ENCODE peak calls at places on chromosomes 5 and 9, in four cellular contexts. One of them, this sample, is unnamed.
A peak's percentile ranks its signal among the peaks of the same experiment; 100 is the strongest.

GRCh38 chr5:155529366-155529765 is 515.8 kb downstream of the KIF4B start:
- DNase-seq in CD8-positive, alpha-beta T cell: no peak
- DNase-seq in effector memory CD4-positive, alpha-beta T cell: no peak
- DNase-seq in thyroid gland: no peak
- DNase-seq in this sample: no peak

GRCh38 chr9:73037613-73038012 is 84.8 kb upstream of the ALDH1A1 start:
- DNase-seq in CD8-positive, alpha-beta T cell: no peak
- DNase-seq in effector memory CD4-positive, alpha-beta T cell: no peak
- DNase-seq in thyroid gland: no peak
- DNase-seq in this sample: no peak

GRCh38 chr5:138938526-138938925 is 63.4 kb upstream of the LRRTM2 start:
- DNase-seq in CD8-positive, alpha-beta T cell: no peak
- DNase-seq in effector memory CD4-positive, alpha-beta T cell: no peak
- DNase-seq in thyroid gland: no peak
- DNase-seq in this sample: no peak

GRCh38 chr9:112890106-112891081 is at the start of gene SLC46A2:
- DNase-seq in CD8-positive, alpha-beta T cell: no peak
- DNase-seq in effector memory CD4-positive, alpha-beta T cell: no peak
- DNase-seq in thyroid gland: peak; percentile 27
- DNase-seq in this sample: no peak

GRCh38 chr5:50564079-50564478 is 102.4 kb upstream of the PARP8 start:
- DNase-seq in CD8-positive, alpha-beta T cell: no peak
- DNase-seq in effector memory CD4-positive, alpha-beta T cell: peak; percentile 14
- DNase-seq in thyroid gland: no peak
- DNase-seq in this sample: no peak

GRCh38 chr9:13817754-13818278 is 496.1 kb downstream of the NFIB start:
- DNase-seq in CD8-positive, alpha-beta T cell: no peak
- DNase-seq in effector memory CD4-positive, alpha-beta T cell: no peak
- DNase-seq in thyroid gland: no peak
- DNase-seq in this sample: no peak

GRCh38 chr5:135379052-135379654 is 19.9 kb downstream of the MACROH2A1 start:
- DNase-seq in CD8-positive, alpha-beta T cell: no peak
- DNase-seq in effector memory CD4-positive, alpha-beta T cell: no peak
- DNase-seq in thyroid gland: no peak
- DNase-seq in this sample: no peak

GRCh38 chr9:76613980-76614379 is 150.3 kb upstream of the PCA3 start:
- DNase-seq in CD8-positive, alpha-beta T cell: no peak
- DNase-seq in effector memory CD4-positive, alpha-beta T cell: no peak
- DNase-seq in thyroid gland: no peak
- DNase-seq in this sample: no peak

GRCh38 chr9:764105-764524 is 77.4 kb upstream of the DMRT1 start:
- DNase-seq in CD8-positive, alpha-beta T cell: peak; percentile 9
- DNase-seq in effector memory CD4-positive, alpha-beta T cell: no peak
- DNase-seq in thyroid gland: peak; percentile 34
- DNase-seq in this sample: peak; percentile 25

GRCh38 chr5:179613460-179614071 is 9.9 kb downstream of the HNRNPH1 start:
- DNase-seq in CD8-positive, alpha-beta T cell: no peak
- DNase-seq in effector memory CD4-positive, alpha-beta T cell: peak; percentile 24
- DNase-seq in thyroid gland: no peak
- DNase-seq in this sample: no peak

GRCh38 chr5:73674669-73675004 is 48.6 kb downstream of the ARHGEF28 start:
- DNase-seq in CD8-positive, alpha-beta T cell: no peak
- DNase-seq in effector memory CD4-positive, alpha-beta T cell: no peak
- DNase-seq in thyroid gland: no peak
- DNase-seq in this sample: no peak

GRCh38 chr9:69771775-69772418 is 12.1 kb upstream of the PTAR1 start:
- DNase-seq in CD8-positive, alpha-beta T cell: no peak
- DNase-seq in effector memory CD4-positive, alpha-beta T cell: no peak
- DNase-seq in thyroid gland: no peak
- DNase-seq in this sample: no peak

GRCh38 chr5:157903117-157903450 is 44.1 kb upstream of the CLINT1 start:
- DNase-seq in CD8-positive, alpha-beta T cell: no peak
- DNase-seq in effector memory CD4-positive, alpha-beta T cell: no peak
- DNase-seq in thyroid gland: no peak
- DNase-seq in this sample: no peak

GRCh38 chr9:22970434-22970975 is 523.9 kb downstream of the DMRTA1 start:
- DNase-seq in CD8-positive, alpha-beta T cell: no peak
- DNase-seq in effector memory CD4-positive, alpha-beta T cell: no peak
- DNase-seq in thyroid gland: no peak
- DNase-seq in this sample: no peak

GRCh38 chr9:131738838-131739191 is 1.1 kb downstream of the RAPGEF1 start:
- DNase-seq in CD8-positive, alpha-beta T cell: no peak
- DNase-seq in effector memory CD4-positive, alpha-beta T cell: no peak
- DNase-seq in thyroid gland: peak; percentile 29
- DNase-seq in this sample: no peak

GRCh38 chr5:77630246-77631165 is 8.0 kb downstream of the OTP start:
- DNase-seq in CD8-positive, alpha-beta T cell: no peak
- DNase-seq in effector memory CD4-positive, alpha-beta T cell: no peak
- DNase-seq in thyroid gland: peak; percentile 47
- DNase-seq in this sample: no peak

GRCh38 chr9:101028346-101029299 is at the start of gene PLPPR1:
- DNase-seq in CD8-positive, alpha-beta T cell: no peak
- DNase-seq in effector memory CD4-positive, alpha-beta T cell: no peak
- DNase-seq in thyroid gland: peak; percentile 37
- DNase-seq in this sample: no peak

GRCh38 chr9:4397917-4398316 is 92.4 kb upstream of the SLC1A1 start:
- DNase-seq in CD8-positive, alpha-beta T cell: no peak
- DNase-seq in effector memory CD4-positive, alpha-beta T cell: no peak
- DNase-seq in thyroid gland: no peak
- DNase-seq in this sample: no peak

GRCh38 chr5:171601266-171601881 is 181.9 kb downstream of the FGF18 start:
- DNase-seq in CD8-positive, alpha-beta T cell: no peak
- DNase-seq in effector memory CD4-positive, alpha-beta T cell: no peak
- DNase-seq in thyroid gland: peak; percentile 44
- DNase-seq in this sample: peak; percentile 36

GRCh38 chr5:131773805-131774204 is 23.0 kb downstream of the FNIP1 start:
- DNase-seq in CD8-positive, alpha-beta T cell: no peak
- DNase-seq in effector memory CD4-positive, alpha-beta T cell: no peak
- DNase-seq in thyroid gland: no peak
- DNase-seq in this sample: no peak

GRCh38 chr9:18362901-18363685 is 110.9 kb upstream of the ADAMTSL1 start:
- DNase-seq in CD8-positive, alpha-beta T cell: no peak
- DNase-seq in effector memory CD4-positive, alpha-beta T cell: no peak
- DNase-seq in thyroid gland: no peak
- DNase-seq in this sample: no peak

GRCh38 chr9:133112361-133113026 is 8.5 kb downstream of the RALGDS start:
- DNase-seq in CD8-positive, alpha-beta T cell: no peak
- DNase-seq in effector memory CD4-positive, alpha-beta T cell: peak; percentile 54
- DNase-seq in thyroid gland: no peak
- DNase-seq in this sample: peak; percentile 54

GRCh38 chr9:137217276-137218211 is 4.5 kb downstream of the RNF208 start:
- DNase-seq in CD8-positive, alpha-beta T cell: no peak
- DNase-seq in effector memory CD4-positive, alpha-beta T cell: no peak
- DNase-seq in thyroid gland: peak; percentile 81
- DNase-seq in this sample: peak; percentile 48

GRCh38 chr5:149420509-149421371 is 41.6 kb upstream of the IL17B start:
- DNase-seq in CD8-positive, alpha-beta T cell: no peak
- DNase-seq in effector memory CD4-positive, alpha-beta T cell: no peak
- DNase-seq in thyroid gland: no peak
- DNase-seq in this sample: no peak

GRCh38 chr5:72255237-72255636 is 64.8 kb downstream of the MRPS27 start:
- DNase-seq in CD8-positive, alpha-beta T cell: no peak
- DNase-seq in effector memory CD4-positive, alpha-beta T cell: no peak
- DNase-seq in thyroid gland: no peak
- DNase-seq in this sample: no peak

GRCh38 chr5:21774791-21775190 is 1078.4 kb downstream of the CDH12 start:
- DNase-seq in CD8-positive, alpha-beta T cell: no peak
- DNase-seq in effector memory CD4-positive, alpha-beta T cell: no peak
- DNase-seq in thyroid gland: no peak
- DNase-seq in this sample: no peak

GRCh38 chr5:173245319-173246134 is 10.5 kb upstream of the NKX2-5 start:
- DNase-seq in CD8-positive, alpha-beta T cell: no peak
- DNase-seq in effector memory CD4-positive, alpha-beta T cell: no peak
- DNase-seq in thyroid gland: no peak
- DNase-seq in this sample: no peak

GRCh38 chr5:145946112-145946861 is 9.9 kb downstream of the SH3RF2 start:
- DNase-seq in CD8-positive, alpha-beta T cell: no peak
- DNase-seq in effector memory CD4-positive, alpha-beta T cell: no peak
- DNase-seq in thyroid gland: no peak
- DNase-seq in this sample: no peak

GRCh38 chr5:176187276-176188062 is 50.8 kb upstream of the SIMC1 start:
- DNase-seq in CD8-positive, alpha-beta T cell: no peak
- DNase-seq in effector memory CD4-positive, alpha-beta T cell: no peak
- DNase-seq in thyroid gland: no peak
- DNase-seq in this sample: no peak

GRCh38 chr9:112355305-112355953 is 22.0 kb upstream of the PTBP3 start:
- DNase-seq in CD8-positive, alpha-beta T cell: no peak
- DNase-seq in effector memory CD4-positive, alpha-beta T cell: no peak
- DNase-seq in thyroid gland: peak; percentile 93
- DNase-seq in this sample: no peak

GRCh38 chr5:100409538-100409937 is 125.6 kb upstream of the FAM174A start:
- DNase-seq in CD8-positive, alpha-beta T cell: no peak
- DNase-seq in effector memory CD4-positive, alpha-beta T cell: no peak
- DNase-seq in thyroid gland: no peak
- DNase-seq in this sample: no peak

GRCh38 chr9:123353984-123354591 is 1.9 kb upstream of the CRB2 start:
- DNase-seq in CD8-positive, alpha-beta T cell: peak; percentile 30
- DNase-seq in effector memory CD4-positive, alpha-beta T cell: no peak
- DNase-seq in thyroid gland: peak; percentile 83
- DNase-seq in this sample: peak; percentile 50

GRCh38 chr9:123354806-123355508 is 1.0 kb upstream of the CRB2 start:
- DNase-seq in CD8-positive, alpha-beta T cell: no peak
- DNase-seq in effector memory CD4-positive, alpha-beta T cell: no peak
- DNase-seq in thyroid gland: peak; percentile 35
- DNase-seq in this sample: no peak

GRCh38 chr9:123356851-123357747 is 1.1 kb downstream of the CRB2 start:
- DNase-seq in CD8-positive, alpha-beta T cell: no peak
- DNase-seq in effector memory CD4-positive, alpha-beta T cell: no peak
- DNase-seq in thyroid gland: no peak
- DNase-seq in this sample: no peak

GRCh38 chr9:123357748-123358059 is 1.7 kb downstream of the CRB2 start:
- DNase-seq in CD8-positive, alpha-beta T cell: no peak
- DNase-seq in effector memory CD4-positive, alpha-beta T cell: no peak
- DNase-seq in thyroid gland: no peak
- DNase-seq in this sample: no peak

DNA sequence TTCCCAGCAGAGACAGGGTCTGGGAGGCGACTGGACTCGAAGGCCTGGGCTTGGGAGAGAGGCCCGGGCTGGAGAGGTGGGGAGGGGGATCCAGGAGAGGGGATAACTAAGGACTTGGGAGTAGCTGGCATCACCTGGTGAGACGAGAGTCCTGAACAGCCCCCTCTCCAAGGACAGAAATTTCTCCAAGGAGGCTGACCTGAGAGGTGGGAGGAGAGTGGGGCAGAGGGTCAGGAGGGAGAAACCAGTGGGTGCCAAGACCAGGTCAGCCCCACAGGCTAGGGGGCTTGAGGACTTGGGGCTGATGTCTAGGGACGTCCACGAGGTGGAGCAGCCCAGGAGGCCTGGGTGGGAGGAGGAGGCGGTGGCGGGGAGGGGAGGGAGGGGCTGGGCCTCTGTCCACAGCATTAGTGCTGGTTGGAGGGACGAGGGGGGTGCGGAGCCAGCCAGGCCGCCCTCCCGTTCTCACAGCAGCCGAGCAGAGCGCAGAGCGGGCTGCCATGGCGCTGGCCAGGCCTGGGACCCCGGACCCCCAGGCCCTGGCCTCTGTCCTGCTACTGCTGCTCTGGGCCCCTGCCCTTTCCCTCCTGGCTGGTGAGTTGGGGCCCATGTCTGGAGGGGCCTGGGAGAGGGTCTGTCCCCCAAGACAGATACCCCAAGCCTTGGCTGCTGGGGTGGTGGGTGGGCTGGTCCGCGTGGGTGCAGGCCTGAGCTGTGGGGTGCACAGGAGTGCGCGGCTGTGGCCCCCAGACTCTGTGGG is at the start of gene CRB2:
- DNase-seq in CD8-positive, alpha-beta T cell: no peak
- DNase-seq in effector memory CD4-positive, alpha-beta T cell: no peak
- DNase-seq in thyroid gland: no peak
- DNase-seq in this sample: no peak
- H3K4me3 ChIP-seq in CD8-positive, alpha-beta T cell: no peak within 1 kb of the TSS
- H3K4me3 ChIP-seq in effector memory CD4-positive, alpha-beta T cell: no peak within 1 kb of the TSS
- H3K4me3 ChIP-seq in thyroid gland: no peak within 1 kb of the TSS
- H3K4me3 ChIP-seq in this sample: no peak within 1 kb of the TSS

GRCh38 chr5:68288756-68289134 is 73.2 kb downstream of the PIK3R1 start:
- DNase-seq in CD8-positive, alpha-beta T cell: no peak
- DNase-seq in effector memory CD4-positive, alpha-beta T cell: no peak
- DNase-seq in thyroid gland: peak; percentile 61
- DNase-seq in this sample: no peak
- H3K4me1 ChIP-seq in CD8-positive, alpha-beta T cell: peaks cover 68% of the 10 kb centered on the region
- H3K4me1 ChIP-seq in effector memory CD4-positive, alpha-beta T cell: peaks cover 52% of the 10 kb centered on the region
- H3K4me1 ChIP-seq in thyroid gland: peaks cover 27% of the 10 kb centered on the region
- H3K4me1 ChIP-seq in this sample: peaks cover 72% of the 10 kb centered on the region

GRCh38 chr5:180799194-180799593 is 3.4 kb downstream of the MGAT1 start:
- DNase-seq in CD8-positive, alpha-beta T cell: no peak
- DNase-seq in effector memory CD4-positive, alpha-beta T cell: no peak
- DNase-seq in thyroid gland: peak; percentile 67
- DNase-seq in this sample: no peak
- H3K27ac ChIP-seq in CD8-positive, alpha-beta T cell: no peak overlapping the region
- H3K27ac ChIP-seq in effector memory CD4-positive, alpha-beta T cell: peak overlapping the region; percentile 15
- H3K27ac ChIP-seq in thyroid gland: no peak overlapping the region
- H3K27ac ChIP-seq in this sample: peak overlapping the region; percentile 96

DNA sequence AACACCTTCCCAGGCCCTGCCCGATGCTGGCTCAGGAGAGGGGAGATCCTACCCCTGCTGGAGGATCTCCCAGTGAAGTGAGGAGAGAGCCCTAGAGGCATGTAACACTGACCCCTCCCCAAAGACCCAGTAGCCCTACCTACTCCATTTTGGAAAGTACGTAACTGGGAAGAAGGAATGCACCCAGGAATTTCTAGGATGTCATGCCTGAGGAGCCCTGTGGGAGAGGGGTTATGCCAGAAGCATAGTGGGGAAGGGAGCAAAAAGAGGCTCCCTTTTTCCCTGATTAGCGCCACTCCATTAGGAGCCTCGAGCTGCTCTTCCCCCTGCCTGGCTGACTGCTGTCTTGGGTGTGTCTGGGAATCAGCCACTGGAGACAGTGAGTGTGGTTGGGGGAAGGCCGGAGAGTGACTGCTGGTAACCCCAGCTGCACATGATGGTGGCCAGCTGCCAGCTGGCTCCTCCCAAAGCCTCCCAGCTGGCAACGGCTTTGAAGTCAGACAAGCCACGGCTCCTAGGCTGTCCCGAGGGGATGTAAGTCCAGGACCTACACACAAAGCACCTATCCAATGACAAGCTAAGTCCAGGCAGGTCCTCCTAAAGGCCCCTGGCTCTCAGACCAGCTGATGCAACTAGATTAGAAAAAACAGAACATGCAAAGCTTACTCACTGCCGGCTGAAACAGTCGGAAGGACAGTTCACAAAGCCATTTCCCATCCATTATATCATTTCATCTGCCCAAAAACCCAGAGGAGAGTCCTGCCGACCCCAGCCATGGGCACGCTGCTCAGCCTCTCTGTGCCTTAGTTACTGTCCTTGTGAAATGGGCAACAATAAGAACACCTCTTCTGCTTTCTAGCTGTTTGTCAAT is 136.5 kb upstream of the ABCA1 start:
- DNase-seq in CD8-positive, alpha-beta T cell: no peak
- DNase-seq in effector memory CD4-positive, alpha-beta T cell: no peak
- DNase-seq in thyroid gland: peak; percentile 92
- DNase-seq in this sample: peak; percentile 86
- H3K4me3 ChIP-seq in CD8-positive, alpha-beta T cell: no peak overlapping the region
- H3K4me3 ChIP-seq in effector memory CD4-positive, alpha-beta T cell: no peak overlapping the region
- H3K4me3 ChIP-seq in thyroid gland: no peak overlapping the region
- H3K4me3 ChIP-seq in this sample: peak overlapping the region; percentile 9

GRCh38 chr5:151054713-151055112 is 26.1 kb downstream of the TNIP1 start:
- DNase-seq in CD8-positive, alpha-beta T cell: no peak
- DNase-seq in effector memory CD4-positive, alpha-beta T cell: no peak
- DNase-seq in thyroid gland: peak; percentile 54
- DNase-seq in this sample: no peak
- H3K4me1 ChIP-seq in CD8-positive, alpha-beta T cell: peaks cover 4% of the 10 kb centered on the region
- H3K4me1 ChIP-seq in effector memory CD4-positive, alpha-beta T cell: peaks cover 2% of the 10 kb centered on the region
- H3K4me1 ChIP-seq in thyroid gland: peaks cover 41% of the 10 kb centered on the region
- H3K4me1 ChIP-seq in this sample: peaks cover 12% of the 10 kb centered on the region